ENCODE peak calls at places on chromosomes 4 and X, in eight cellular contexts. One of them, this sample, is unnamed.

GRCh38 chr4:112141366-112142138 is 3.7 kb upstream of the FAM241A start:
- DNase-seq in uterus: no peak
- DNase-seq in astrocyte: no peak
- DNase-seq in CD8-positive, alpha-beta T cell: no peak
- DNase-seq in tibial artery: no peak
- DNase-seq in A549: no peak
- DNase-seq in aorta: no peak
- DNase-seq in heart left ventricle: no peak
- DNase-seq in this sample: no peak

GRCh38 chr4:125938541-125938940 is 623.8 kb downstream of the FAT4 start:
- DNase-seq in uterus: no peak
- DNase-seq in astrocyte: no peak
- DNase-seq in CD8-positive, alpha-beta T cell: no peak
- DNase-seq in tibial artery: no peak
- DNase-seq in A549: no peak
- DNase-seq in aorta: no peak
- DNase-seq in heart left ventricle: no peak
- DNase-seq in this sample: no peak

GRCh38 chr4:42555828-42556227 is 101.1 kb downstream of the ATP8A1 start:
- DNase-seq in uterus: no peak
- DNase-seq in astrocyte: peak
- DNase-seq in CD8-positive, alpha-beta T cell: no peak
- DNase-seq in tibial artery: no peak
- DNase-seq in A549: no peak
- DNase-seq in aorta: no peak
- DNase-seq in heart left ventricle: no peak
- DNase-seq in this sample: no peak

GRCh38 chrX:15864629-15865028 is 10.0 kb upstream of the AP1S2 start:
- DNase-seq in uterus: no peak
- DNase-seq in astrocyte: no peak
- DNase-seq in CD8-positive, alpha-beta T cell: no peak
- DNase-seq in tibial artery: no peak
- DNase-seq in A549: no peak
- DNase-seq in aorta: no peak
- DNase-seq in heart left ventricle: no peak
- DNase-seq in this sample: no peak

GRCh38 chr4:70687821-70688794 is at the start of gene UTP3:
- DNase-seq in uterus: peak
- DNase-seq in astrocyte: peak
- DNase-seq in CD8-positive, alpha-beta T cell: peak
- DNase-seq in tibial artery: peak
- DNase-seq in A549: peak
- DNase-seq in aorta: peak
- DNase-seq in heart left ventricle: peak
- DNase-seq in this sample: peak

GRCh38 chr4:5371415-5372190 is 320.3 kb downstream of the STK32B start:
- DNase-seq in uterus: no peak
- DNase-seq in astrocyte: peak
- DNase-seq in CD8-positive, alpha-beta T cell: peak
- DNase-seq in tibial artery: no peak
- DNase-seq in A549: no peak
- DNase-seq in aorta: no peak
- DNase-seq in heart left ventricle: no peak
- DNase-seq in this sample: no peak

GRCh38 chrX:112738347-112739033 is 58.8 kb upstream of the LHFPL1 start:
- DNase-seq in uterus: no peak
- DNase-seq in astrocyte: no peak
- DNase-seq in CD8-positive, alpha-beta T cell: no peak
- DNase-seq in tibial artery: no peak
- DNase-seq in A549: no peak
- DNase-seq in aorta: no peak
- DNase-seq in heart left ventricle: no peak
- DNase-seq in this sample: no peak

GRCh38 chrX:14073561-14073960 is 43.9 kb upstream of the GEMIN8 start:
- DNase-seq in uterus: no peak
- DNase-seq in astrocyte: no peak
- DNase-seq in CD8-positive, alpha-beta T cell: no peak
- DNase-seq in tibial artery: no peak
- DNase-seq in A549: no peak
- DNase-seq in aorta: no peak
- DNase-seq in heart left ventricle: no peak
- DNase-seq in this sample: no peak

GRCh38 chr4:81604683-81605082 is 133.0 kb upstream of the RASGEF1B start:
- DNase-seq in uterus: no peak
- DNase-seq in astrocyte: no peak
- DNase-seq in CD8-positive, alpha-beta T cell: no peak
- DNase-seq in tibial artery: no peak
- DNase-seq in A549: no peak
- DNase-seq in aorta: no peak
- DNase-seq in heart left ventricle: no peak
- DNase-seq in this sample: no peak

GRCh38 chrX:115018040-115018647 is 728 bp upstream of the IL13RA2 start:
- DNase-seq in uterus: no peak
- DNase-seq in astrocyte: no peak
- DNase-seq in CD8-positive, alpha-beta T cell: no peak
- DNase-seq in tibial artery: no peak
- DNase-seq in A549: no peak
- DNase-seq in aorta: no peak
- DNase-seq in heart left ventricle: no peak
- DNase-seq in this sample: no peak

GRCh38 chr4:164485169-164485568 is 268.8 kb upstream of the SMIM31 start:
- DNase-seq in uterus: no peak
- DNase-seq in astrocyte: no peak
- DNase-seq in CD8-positive, alpha-beta T cell: no peak
- DNase-seq in tibial artery: no peak
- DNase-seq in A549: no peak
- DNase-seq in aorta: no peak
- DNase-seq in heart left ventricle: no peak
- DNase-seq in this sample: no peak

GRCh38 chrX:39418936-39419659 is 617.8 kb downstream of the MID1IP1 start:
- DNase-seq in uterus: peak
- DNase-seq in astrocyte: no peak
- DNase-seq in CD8-positive, alpha-beta T cell: no peak
- DNase-seq in tibial artery: no peak
- DNase-seq in A549: no peak
- DNase-seq in aorta: no peak
- DNase-seq in heart left ventricle: peak
- DNase-seq in this sample: peak

GRCh38 chr4:10667651-10668341 is 16.8 kb downstream of the CLNK start:
- DNase-seq in uterus: no peak
- DNase-seq in astrocyte: no peak
- DNase-seq in CD8-positive, alpha-beta T cell: no peak
- DNase-seq in tibial artery: no peak
- DNase-seq in A549: no peak
- DNase-seq in aorta: no peak
- DNase-seq in heart left ventricle: no peak
- DNase-seq in this sample: no peak

GRCh38 chr4:18241744-18242143 is 220.2 kb upstream of the LCORL start:
- DNase-seq in uterus: no peak
- DNase-seq in astrocyte: no peak
- DNase-seq in CD8-positive, alpha-beta T cell: no peak
- DNase-seq in tibial artery: no peak
- DNase-seq in A549: no peak
- DNase-seq in aorta: no peak
- DNase-seq in heart left ventricle: no peak
- DNase-seq in this sample: no peak

GRCh38 chrX:74535211-74535621 is 79.2 kb downstream of the RLIM start:
- DNase-seq in uterus: no peak
- DNase-seq in astrocyte: peak
- DNase-seq in CD8-positive, alpha-beta T cell: no peak
- DNase-seq in tibial artery: peak
- DNase-seq in A549: no peak
- DNase-seq in aorta: no peak
- DNase-seq in heart left ventricle: no peak
- DNase-seq in this sample: peak

GRCh38 chr4:184824776-184825393 is 883 bp downstream of the ACSL1 start:
- DNase-seq in uterus: no peak
- DNase-seq in astrocyte: no peak
- DNase-seq in CD8-positive, alpha-beta T cell: peak
- DNase-seq in tibial artery: no peak
- DNase-seq in A549: no peak
- DNase-seq in aorta: no peak
- DNase-seq in heart left ventricle: no peak
- DNase-seq in this sample: no peak

GRCh38 chr4:23835814-23836478 is 53.9 kb downstream of the PPARGC1A start:
- DNase-seq in uterus: no peak
- DNase-seq in astrocyte: no peak
- DNase-seq in CD8-positive, alpha-beta T cell: no peak
- DNase-seq in tibial artery: no peak
- DNase-seq in A549: no peak
- DNase-seq in aorta: no peak
- DNase-seq in heart left ventricle: no peak
- DNase-seq in this sample: no peak

GRCh38 chrX:136477026-136477425 is 10.7 kb upstream of the BRS3 start:
- DNase-seq in uterus: no peak
- DNase-seq in astrocyte: no peak
- DNase-seq in CD8-positive, alpha-beta T cell: no peak
- DNase-seq in tibial artery: no peak
- DNase-seq in A549: peak
- DNase-seq in aorta: no peak
- DNase-seq in heart left ventricle: no peak
- DNase-seq in this sample: no peak

GRCh38 chr4:74659576-74660411 is 134.5 kb downstream of the BTC start:
- DNase-seq in uterus: no peak
- DNase-seq in astrocyte: peak
- DNase-seq in CD8-positive, alpha-beta T cell: no peak
- DNase-seq in tibial artery: no peak
- DNase-seq in A549: peak
- DNase-seq in aorta: no peak
- DNase-seq in heart left ventricle: no peak
- DNase-seq in this sample: no peak

GRCh38 chr4:144787365-144788263 is 141.7 kb downstream of the HHIP start:
- DNase-seq in uterus: no peak
- DNase-seq in astrocyte: peak
- DNase-seq in CD8-positive, alpha-beta T cell: no peak
- DNase-seq in tibial artery: no peak
- DNase-seq in A549: peak
- DNase-seq in aorta: no peak
- DNase-seq in heart left ventricle: no peak
- DNase-seq in this sample: no peak

GRCh38 chr4:128796934-128797333 is 12.6 kb upstream of the JADE1 start:
- DNase-seq in uterus: no peak
- DNase-seq in astrocyte: no peak
- DNase-seq in CD8-positive, alpha-beta T cell: no peak
- DNase-seq in tibial artery: no peak
- DNase-seq in A549: no peak
- DNase-seq in aorta: no peak
- DNase-seq in heart left ventricle: no peak
- DNase-seq in this sample: no peak

GRCh38 chr4:79241846-79242245 is 84.0 kb downstream of the NAA11 start:
- DNase-seq in uterus: no peak
- DNase-seq in astrocyte: peak
- DNase-seq in CD8-positive, alpha-beta T cell: no peak
- DNase-seq in tibial artery: no peak
- DNase-seq in A549: no peak
- DNase-seq in aorta: no peak
- DNase-seq in heart left ventricle: peak
- DNase-seq in this sample: no peak

GRCh38 chr4:112633477-112634235 is 3.1 kb downstream of the ZGRF1 start:
- DNase-seq in uterus: no peak
- DNase-seq in astrocyte: peak
- DNase-seq in CD8-positive, alpha-beta T cell: no peak
- DNase-seq in tibial artery: no peak
- DNase-seq in A549: peak
- DNase-seq in aorta: no peak
- DNase-seq in heart left ventricle: no peak
- DNase-seq in this sample: no peak

GRCh38 chr4:153785830-153786721 is 2.8 kb downstream of the SFRP2 start:
- DNase-seq in uterus: no peak
- DNase-seq in astrocyte: peak
- DNase-seq in CD8-positive, alpha-beta T cell: no peak
- DNase-seq in tibial artery: no peak
- DNase-seq in A549: no peak
- DNase-seq in aorta: no peak
- DNase-seq in heart left ventricle: no peak
- DNase-seq in this sample: no peak

GRCh38 chr4:153788419-153789276 is at the start of gene SFRP2:
- DNase-seq in uterus: no peak
- DNase-seq in astrocyte: no peak
- DNase-seq in CD8-positive, alpha-beta T cell: no peak
- DNase-seq in tibial artery: peak
- DNase-seq in A549: no peak
- DNase-seq in aorta: no peak
- DNase-seq in heart left ventricle: no peak
- DNase-seq in this sample: no peak

GRCh38 chr4:153787156-153787555 is 1.7 kb downstream of the SFRP2 start:
- DNase-seq in uterus: no peak
- DNase-seq in astrocyte: no peak
- DNase-seq in CD8-positive, alpha-beta T cell: no peak
- DNase-seq in tibial artery: no peak
- DNase-seq in A549: no peak
- DNase-seq in aorta: no peak
- DNase-seq in heart left ventricle: no peak
- DNase-seq in this sample: no peak

GRCh38 chr4:153789741-153790651 is 1.1 kb upstream of the SFRP2 start:
- DNase-seq in uterus: no peak
- DNase-seq in astrocyte: no peak
- DNase-seq in CD8-positive, alpha-beta T cell: no peak
- DNase-seq in tibial artery: peak
- DNase-seq in A549: no peak
- DNase-seq in aorta: no peak
- DNase-seq in heart left ventricle: no peak
- DNase-seq in this sample: no peak

GRCh38 chr4:153788064-153788418 is 842 bp downstream of the SFRP2 start:
- DNase-seq in uterus: no peak
- DNase-seq in astrocyte: no peak
- DNase-seq in CD8-positive, alpha-beta T cell: no peak
- DNase-seq in tibial artery: peak
- DNase-seq in A549: no peak
- DNase-seq in aorta: no peak
- DNase-seq in heart left ventricle: no peak
- DNase-seq in this sample: no peak
- H3K4me3 ChIP-seq in uterus: no peak
- H3K4me3 ChIP-seq in astrocyte: no peak
- H3K4me3 ChIP-seq in CD8-positive, alpha-beta T cell: no peak
- H3K4me3 ChIP-seq in tibial artery: peak
- H3K4me3 ChIP-seq in A549: no peak
- H3K4me3 ChIP-seq in aorta: no peak
- H3K4me3 ChIP-seq in heart left ventricle: no peak
- H3K4me3 ChIP-seq in this sample: no peak

GRCh38 chr4:155759372-155760252 is 791 bp downstream of the GUCY1B1 start:
- DNase-seq in uterus: peak
- DNase-seq in astrocyte: no peak
- DNase-seq in CD8-positive, alpha-beta T cell: no peak
- DNase-seq in tibial artery: peak
- DNase-seq in A549: peak
- DNase-seq in aorta: peak
- DNase-seq in heart left ventricle: peak
- DNase-seq in this sample: peak
- H3K27ac ChIP-seq in uterus: peak
- H3K27ac ChIP-seq in astrocyte: peak
- H3K27ac ChIP-seq in CD8-positive, alpha-beta T cell: no peak
- H3K27ac ChIP-seq in tibial artery: peak
- H3K27ac ChIP-seq in A549: no peak
- H3K27ac ChIP-seq in aorta: peak
- H3K27ac ChIP-seq in heart left ventricle: peak
- H3K27ac ChIP-seq in this sample: peak

GRCh38 chr4:56654238-56654632 is 26.9 kb downstream of the HOPX start:
- DNase-seq in uterus: peak
- DNase-seq in astrocyte: peak
- DNase-seq in CD8-positive, alpha-beta T cell: no peak
- DNase-seq in tibial artery: no peak
- DNase-seq in A549: no peak
- DNase-seq in aorta: no peak
- DNase-seq in heart left ventricle: no peak
- DNase-seq in this sample: no peak
- H3K4me3 ChIP-seq in uterus: no peak
- H3K4me3 ChIP-seq in astrocyte: no peak
- H3K4me3 ChIP-seq in CD8-positive, alpha-beta T cell: no peak
- H3K4me3 ChIP-seq in tibial artery: no peak
- H3K4me3 ChIP-seq in A549: no peak
- H3K4me3 ChIP-seq in aorta: no peak
- H3K4me3 ChIP-seq in heart left ventricle: no peak
- H3K4me3 ChIP-seq in this sample: no peak

GRCh38 chr4:1026115-1026514 is 14.7 kb downstream of the FGFRL1 start:
- DNase-seq in uterus: no peak
- DNase-seq in astrocyte: no peak
- DNase-seq in CD8-positive, alpha-beta T cell: no peak
- DNase-seq in tibial artery: no peak
- DNase-seq in A549: no peak
- DNase-seq in aorta: no peak
- DNase-seq in heart left ventricle: peak
- DNase-seq in this sample: peak
- H3K27ac ChIP-seq in uterus: no peak
- H3K27ac ChIP-seq in astrocyte: no peak
- H3K27ac ChIP-seq in CD8-positive, alpha-beta T cell: no peak
- H3K27ac ChIP-seq in tibial artery: no peak
- H3K27ac ChIP-seq in A549: no peak
- H3K27ac ChIP-seq in aorta: no peak
- H3K27ac ChIP-seq in heart left ventricle: no peak
- H3K27ac ChIP-seq in this sample: no peak